ENCODE peak calls at places on chromosomes 2 and 18, in five cellular contexts. D, L, G, R and Y are unnamed samples. For H3K36me3, the result is how much of the 10 kb centered on the place peaks cover.

GRCh38 chr2:136764397-136765255 is 719 bp upstream of the THSD7B start:
- DNase-seq in D (no peak), L (peak), R (no peak), G (no peak), Y (no peak)

GRCh38 chr2:143158500-143159262 is 29.5 kb downstream of the ARHGAP15 start:
- DNase-seq in G (no peak), R (no peak), D (no peak), L (no peak), Y (no peak)

GRCh38 chr2:173050684-173051083 is 25.0 kb upstream of the MAP3K20 start:
- DNase-seq in G (no peak), L (no peak), R (no peak), D (no peak), Y (no peak)

GRCh38 chr18:47747260-47747795 is 183.1 kb downstream of the SMAD2 start:
- DNase-seq in R (no peak), L (no peak), G (no peak), D (no peak), Y (no peak)

GRCh38 chr2:38377501-38378258 is 607 bp upstream of the ATL2 start:
- DNase-seq in G (no peak), L (no peak), R (peak), D (peak), Y (peak)

GRCh38 chr2:1546023-1546591 is 132.8 kb downstream of the TPO start:
- DNase-seq in R (peak), D (peak), G (peak), L (peak), Y (no peak)

GRCh38 chr2:96344011-96344410 is 8.4 kb downstream of the NCAPH start:
- DNase-seq in G (peak), D (peak), L (no peak), R (peak), Y (no peak)

GRCh38 chr2:193101591-193101990 is 906.9 kb upstream of the TMEFF2 start:
- DNase-seq in D (no peak), L (no peak), G (no peak), R (no peak), Y (no peak)

GRCh38 chr2:64770781-64771334 is 117.1 kb upstream of the SERTAD2 start:
- DNase-seq in D (peak), L (peak), R (peak), G (no peak), Y (peak)

GRCh38 chr18:50853863-50854271 is 25.1 kb upstream of the ME2 start:
- DNase-seq in D (peak), L (peak), G (no peak), R (peak), Y (no peak)

GRCh38 chr2:128273469-128274081 is 45.1 kb downstream of the HS6ST1 start:
- DNase-seq in G (peak), L (no peak), D (no peak), R (no peak), Y (no peak)

GRCh38 chr2:98849113-98849512 is 86.9 kb downstream of the CRACDL start:
- DNase-seq in D (no peak), L (no peak), G (no peak), R (no peak), Y (no peak)

GRCh38 chr2:17871639-17872038 is 6.8 kb upstream of the KCNS3 start:
- DNase-seq in L (no peak), R (no peak), G (no peak), D (no peak), Y (no peak)

GRCh38 chr2:136381722-136382633 is 264.0 kb upstream of the CXCR4 start:
- DNase-seq in D (no peak), L (no peak), R (no peak), G (peak), Y (no peak)

GRCh38 chr18:44682871-44683221 is 2.2 kb downstream of the SETBP1 start:
- DNase-seq in L (peak), D (no peak), R (no peak), G (no peak), Y (no peak)

GRCh38 chr2:107595749-107596148 is 230.9 kb upstream of the RGPD4 start:
- DNase-seq in R (peak), D (peak), L (peak), G (no peak), Y (peak)

GRCh38 chr18:12307871-12308385 is at the start of gene TUBB6:
- DNase-seq in R (peak), L (peak), D (peak), G (no peak), Y (no peak)

GRCh38 chr2:112290638-112291037 is 15.2 kb downstream of the ZC3H6 start:
- DNase-seq in D (no peak), R (no peak), G (no peak), L (no peak), Y (no peak)

GRCh38 chr2:200025717-200026116 is 70.3 kb downstream of the MAIP1 start:
- DNase-seq in D (peak), L (no peak), G (no peak), R (no peak), Y (no peak)

GRCh38 chr2:221447310-221447709 is 124.8 kb downstream of the EPHA4 start:
- DNase-seq in R (no peak), L (peak), G (no peak), D (peak), Y (no peak)

GRCh38 chr2:118841450-118841827 is 6.0 kb downstream of the EN1 start:
- DNase-seq in D (no peak), R (no peak), L (no peak), G (no peak), Y (no peak)
- H3K4me3 ChIP-seq in D (no peak), R (peak), L (no peak), G (no peak), Y (no peak)

GRCh38 chr2:35976611-35977010 is 379.0 kb upstream of the CRIM1 start:
- DNase-seq in R (no peak), L (no peak), G (no peak), D (no peak), Y (no peak)

GRCh38 chr2:35978218-35978617 is 377.4 kb upstream of the CRIM1 start:
- DNase-seq in R (no peak), D (no peak), L (no peak), G (no peak), Y (no peak)

GRCh38 chr2:35973737-35974132 is 381.8 kb upstream of the CRIM1 start:
- DNase-seq in G (no peak), D (no peak), R (peak), L (peak), Y (no peak)

GRCh38 chr2:35973132-35973736 is 382.3 kb upstream of the CRIM1 start:
- DNase-seq in D (peak), R (peak), L (peak), G (no peak), Y (no peak)
- TF ChIP-seq CTCF in D (peak), R (peak), L (peak), G (peak), Y (peak)

GRCh38 chr2:55555977-55556376 is 36.5 kb downstream of the CFAP36 start:
- DNase-seq in L (peak), G (no peak), R (peak), D (no peak), Y (no peak)
- H3K36me3 ChIP-seq in L (under half), G (under half), R (under half), D (under half), Y (under half)

DNA sequence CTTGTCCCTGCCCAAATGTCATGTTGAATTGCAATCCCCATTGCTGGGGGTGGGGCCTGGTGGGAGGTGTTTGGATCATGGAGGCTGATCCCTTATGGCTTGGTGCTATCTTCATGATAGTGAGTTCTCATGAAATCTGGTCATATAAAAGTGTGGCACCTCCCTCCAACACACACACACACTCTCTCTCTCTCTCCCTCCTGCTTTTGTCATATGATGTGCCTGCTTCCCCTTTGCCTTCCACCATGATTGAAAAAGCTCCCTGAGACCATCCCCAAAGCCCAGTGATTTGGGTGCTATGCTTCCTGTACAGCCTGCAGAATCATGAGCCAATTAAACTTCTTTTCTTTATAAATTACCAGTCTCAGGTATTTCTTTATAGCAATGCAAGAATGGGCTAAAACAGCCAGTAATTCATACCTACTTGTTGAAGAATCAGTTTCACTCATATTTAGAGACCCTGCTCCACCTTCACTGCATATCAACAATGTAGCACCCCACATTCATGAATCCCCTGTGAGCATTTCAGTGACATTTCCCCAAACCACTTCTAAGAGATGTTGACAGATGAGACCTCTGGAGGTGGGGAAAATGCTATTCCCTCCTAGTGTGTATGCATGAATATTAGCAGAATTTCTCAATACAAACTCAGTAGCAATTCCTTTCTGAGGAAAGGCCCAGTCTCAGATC is 54.8 kb upstream of the STK17B start:
- DNase-seq in G (no peak), R (no peak), L (no peak), D (no peak), Y (no peak)
- H3K4me3 ChIP-seq in G (no peak), R (no peak), L (no peak), D (no peak), Y (no peak)

GRCh38 chr2:68122680-68122964 is 35.1 kb upstream of the PNO1 start:
- DNase-seq in L (no peak), G (no peak), R (no peak), D (no peak), Y (no peak)
- TF ChIP-seq CTCF in L (no peak), G (peak), R (no peak), D (no peak), Y (no peak)

GRCh38 chr2:30948120-30948519 is 140.9 kb upstream of the CAPN13 start:
- DNase-seq in L (no peak), G (no peak), D (no peak), R (no peak), Y (no peak)

GRCh38 chr2:30947686-30948085 is 140.4 kb upstream of the CAPN13 start:
- DNase-seq in R (no peak), G (no peak), D (no peak), L (no peak), Y (no peak)

GRCh38 chr2:30948857-30949256 is 141.6 kb upstream of the CAPN13 start:
- DNase-seq in D (no peak), L (no peak), G (no peak), R (no peak), Y (no peak)

GRCh38 chr2:30949435-30949834 is 142.2 kb upstream of the CAPN13 start:
- DNase-seq in L (no peak), R (no peak), D (no peak), G (no peak), Y (no peak)

GRCh38 chr2:30950339-30950738 is 143.1 kb upstream of the CAPN13 start:
- DNase-seq in R (no peak), D (no peak), L (no peak), G (no peak), Y (no peak)
- H3K36me3 ChIP-seq in R (under half), D (under half), L (under half), G (under half), Y (under half)

GRCh38 chr2:160908157-160908556 is 252.1 kb upstream of the TANK start:
- DNase-seq in R (no peak), L (peak), D (no peak), G (no peak), Y (no peak)
- H3K4me3 ChIP-seq in R (no peak), L (no peak), D (no peak), G (no peak), Y (no peak)

GRCh38 chr18:59878644-59879043 is 21.2 kb upstream of the PMAIP1 start:
- DNase-seq in G (no peak), R (peak), D (peak), L (no peak), Y (no peak)
- TF ChIP-seq CTCF in G (no peak), R (no peak), D (no peak), L (no peak), Y (no peak)